ENCODE peak calls at places on chromosomes 4 and X, in four cellular contexts. V is dorsolateral prefrontal cortex, O is tibial nerve, K is HFFc6. B is an unnamed sample.

GRCh38 chrX:17078031-17078730 is 131.7 kb downstream of the REPS2 start:
- DNase-seq in K (peak; percentile 55), V (no peak), O (no peak), B (no peak)

GRCh38 chrX:71095555-71095970 is at the start of gene FOXO4:
- DNase-seq in K (peak; percentile 71), V (peak; percentile 94), O (peak; percentile 83), B (peak; percentile 73)

GRCh38 chr4:7733801-7734650 is 205.6 kb downstream of the AFAP1 start:
- DNase-seq in K (no peak), V (no peak), O (no peak), B (no peak)

GRCh38 chrX:103697687-103698086 is 11.2 kb upstream of the MORF4L2 start:
- DNase-seq in K (no peak), O (no peak), V (no peak), B (no peak)

GRCh38 chrX:100976211-100976610 is 6.7 kb downstream of the ARL13A start:
- DNase-seq in K (no peak), V (no peak), O (no peak), B (no peak)

GRCh38 chr4:43835869-43836268 is 612.7 kb downstream of the KCTD8 start:
- DNase-seq in K (no peak), O (no peak), V (no peak), B (no peak)

GRCh38 chrX:84248226-84248625 is 60.2 kb upstream of the RPS6KA6 start:
- DNase-seq in V (no peak), O (no peak), K (peak; percentile 71), B (no peak)

GRCh38 chr4:7956306-7957112 is 16.8 kb upstream of the AFAP1 start:
- DNase-seq in V (peak; percentile 82), O (no peak), K (peak; percentile 91), B (no peak)

GRCh38 chr4:56648245-56649151 is 32.6 kb downstream of the HOPX start:
- DNase-seq in K (no peak), V (no peak), O (no peak), B (no peak)

GRCh38 chrX:1870421-1870820 is 255.6 kb downstream of the ASMT start:
- DNase-seq in V (no peak), O (no peak), K (no peak), B (no peak)

GRCh38 chr4:123398803-123399637 is 2.4 kb downstream of the SPRY1 start:
- DNase-seq in O (peak; percentile 53), V (peak; percentile 60), K (peak; percentile 32), B (peak; percentile 63)

GRCh38 chr4:138540056-138540800 is 298.1 kb upstream of the SLC7A11 start:
- DNase-seq in O (no peak), V (no peak), K (peak; percentile 75), B (no peak)

GRCh38 chr4:26717332-26717731 is 133.4 kb downstream of the TBC1D19 start:
- DNase-seq in K (peak; percentile 70), O (no peak), V (no peak), B (no peak)

GRCh38 chr4:7244766-7245320 is 52.5 kb downstream of the SORCS2 start:
- DNase-seq in K (no peak), O (no peak), V (no peak), B (no peak)

GRCh38 chr4:119050501-119051090 is 85.0 kb upstream of the MYOZ2 start:
- DNase-seq in O (no peak), V (no peak), K (no peak), B (no peak)

GRCh38 chr4:105520819-105521790 is 31.3 kb upstream of the ARHGEF38 start:
- DNase-seq in K (peak; percentile 38), O (peak; percentile 69), V (no peak), B (peak; percentile 45)

GRCh38 chrX:42490111-42490510 is 287.9 kb downstream of the PPP1R2C start:
- DNase-seq in O (no peak), V (no peak), K (no peak), B (no peak)
- TF ChIP-seq CTCF in O (no peak), V (no peak), K (no peak), B (no peak)

GRCh38 chr4:17476811-17477210 is 35.1 kb downstream of the QDPR start:
- DNase-seq in V (no peak), O (no peak), K (no peak), B (no peak)
- TF ChIP-seq CTCF in V (no peak), O (no peak), K (no peak), B (no peak)

GRCh38 chrX:26008691-26009090 is 129.5 kb upstream of the MAGEB18 start:
- DNase-seq in V (no peak), O (no peak), K (no peak), B (no peak)

GRCh38 chrX:26008042-26008441 is 130.1 kb upstream of the MAGEB18 start:
- DNase-seq in O (no peak), K (no peak), V (no peak), B (no peak)

DNA sequence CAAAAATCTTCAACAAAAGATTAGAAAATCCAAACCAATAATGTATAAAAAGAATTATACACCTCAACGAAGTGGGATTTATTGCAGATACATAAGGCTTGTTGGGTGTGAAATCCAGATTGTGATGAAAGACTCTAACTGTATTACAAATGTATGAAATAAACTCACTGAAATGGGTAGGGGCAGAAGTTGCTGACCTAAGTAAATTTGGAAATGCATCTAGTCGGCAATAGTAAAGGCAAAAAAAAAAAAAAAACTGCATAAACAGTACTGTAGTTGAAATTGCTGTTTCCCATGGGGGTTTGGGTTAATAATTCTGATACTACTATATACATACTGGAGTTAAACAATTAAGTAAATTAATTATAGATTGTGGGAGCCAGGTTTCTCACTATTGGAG is 130.7 kb upstream of the MAGEB18 start:
- DNase-seq in O (no peak), K (no peak), V (no peak), B (no peak)
- TF ChIP-seq CTCF in O (no peak), K (no peak), V (no peak), B (no peak)

GRCh38 chr4:132332932-132333722 is 816.0 kb upstream of the PCDH10 start:
- DNase-seq in V (no peak), O (no peak), K (peak; percentile 12), B (no peak)
- TF ChIP-seq CTCF in V (peak; percentile 34), O (no peak), K (peak; percentile 72), B (peak; percentile 12)

GRCh38 chrX:50073601-50074000 is 127.2 kb downstream of the AKAP4 start:
- DNase-seq in V (no peak), K (no peak), O (no peak), B (no peak)
- TF ChIP-seq CTCF in V (no peak), K (no peak), O (no peak), B (no peak)

B was measured in mesothelial cell of epicardium.